ENCODE peak calls at places on chromosomes 7 and 10, in nine cellular contexts. G is effector memory CD8-positive, alpha-beta T cell; V is iris pigment epithelial cell; O is Kasumi-1; L is AG09309; A is cardiac septum; Q is NCI-H69; E is SK-N-SH; M is GM10248. K is an unnamed sample.

GRCh38 chr7:100087055-100087750 is 1.6 kb upstream of the COPS6 start:
- DNase-seq in A (no peak), L (peak), E (peak), V (peak), G (no peak), M (no peak), O (no peak), Q (no peak), K (peak)

GRCh38 chr7:127715901-127716300 is 63.9 kb downstream of the SND1 start:
- DNase-seq in L (no peak), G (no peak), M (no peak), Q (no peak), E (no peak), V (no peak), A (no peak), O (no peak), K (no peak)

GRCh38 chr10:7258948-7259523 is 151.8 kb downstream of the SFMBT2 start:
- DNase-seq in A (no peak), O (peak), Q (no peak), E (peak), G (peak), L (no peak), V (no peak), M (peak), K (peak)

GRCh38 chr10:121062040-121062574 is 210.9 kb downstream of the WDR11 start:
- DNase-seq in Q (no peak), O (no peak), E (no peak), M (no peak), V (no peak), A (no peak), L (no peak), G (no peak), K (no peak)

GRCh38 chr10:17427201-17427600 is 27.2 kb downstream of the ST8SIA6 start:
- DNase-seq in V (no peak), G (no peak), Q (no peak), A (no peak), E (no peak), O (no peak), L (no peak), M (no peak), K (no peak)

GRCh38 chr10:95308389-95309302 is 17.8 kb upstream of the PDLIM1 start:
- DNase-seq in E (no peak), V (peak), M (no peak), G (no peak), L (peak), O (peak), Q (peak), A (peak), K (no peak)

GRCh38 chr7:12422449-12423320 is 19.0 kb upstream of the VWDE start:
- DNase-seq in E (no peak), G (no peak), L (no peak), O (no peak), M (no peak), V (peak), A (no peak), Q (no peak), K (no peak)

GRCh38 chr10:29784175-29784773 is 149.5 kb upstream of the SVIL start:
- DNase-seq in V (peak), O (no peak), L (peak), G (no peak), E (no peak), A (peak), M (no peak), Q (peak), K (no peak)

GRCh38 chr10:55224007-55224781 is 423.2 kb upstream of the PCDH15 start:
- DNase-seq in Q (no peak), E (no peak), M (no peak), O (no peak), A (no peak), V (no peak), G (no peak), L (no peak), K (no peak)

GRCh38 chr10:7982733-7983132 is 71.8 kb upstream of the GATA3 start:
- DNase-seq in E (no peak), M (no peak), L (no peak), G (no peak), Q (no peak), O (no peak), A (no peak), V (no peak), K (no peak)

GRCh38 chr10:37789590-37789989 is 67.8 kb downstream of the ZNF248 start:
- DNase-seq in Q (no peak), G (no peak), A (no peak), O (no peak), V (no peak), L (no peak), E (no peak), M (no peak), K (no peak)

GRCh38 chr10:46106410-46107255 is 60.6 kb upstream of the MSMB start:
- DNase-seq in A (peak), L (no peak), Q (peak), O (peak), E (peak), M (peak), G (no peak), V (peak), K (peak)

GRCh38 chr10:68154211-68154497 is 44.9 kb downstream of the MYPN start:
- DNase-seq in V (peak), L (no peak), E (peak), G (no peak), A (no peak), O (no peak), Q (peak), M (no peak), K (peak)

GRCh38 chr10:5449823-5450222 is 37.5 kb downstream of the NET1 start:
- DNase-seq in G (no peak), E (no peak), M (no peak), V (peak), Q (no peak), A (no peak), L (no peak), O (peak), K (peak)

GRCh38 chr10:121188005-121188404 is 336.8 kb downstream of the WDR11 start:
- DNase-seq in V (no peak), M (no peak), G (no peak), O (no peak), E (no peak), Q (no peak), L (no peak), A (no peak), K (peak)

GRCh38 chr7:143331179-143331825 is 15.4 kb downstream of the CLCN1 start:
- DNase-seq in M (no peak), E (no peak), Q (no peak), G (no peak), A (no peak), L (peak), V (peak), O (no peak), K (no peak)

GRCh38 chr10:6401562-6402348 is 178.3 kb downstream of the PRKCQ start:
- DNase-seq in V (peak), Q (peak), O (peak), E (peak), A (peak), L (peak), G (peak), M (peak), K (peak)

GRCh38 chr10:125000366-125001312 is 58.7 kb downstream of the ZRANB1 start:
- DNase-seq in L (no peak), Q (no peak), V (no peak), E (peak), G (no peak), M (no peak), O (no peak), A (peak), K (no peak)

GRCh38 chr7:116534790-116535189 is 10.0 kb downstream of the CAV1 start:
- DNase-seq in Q (no peak), V (peak), L (peak), M (no peak), G (no peak), A (no peak), O (no peak), E (no peak), K (no peak)

GRCh38 chr10:125016611-125017202 is 74.8 kb downstream of the ZRANB1 start:
- DNase-seq in A (no peak), G (no peak), V (no peak), Q (no peak), E (no peak), M (no peak), O (no peak), L (no peak), K (no peak)

GRCh38 chr10:5888843-5889623 is 660 bp downstream of the ANKRD16 start:
- DNase-seq in M (peak), Q (peak), L (no peak), O (peak), G (peak), E (peak), V (peak), A (peak), K (peak)

K was measured in left kidney.